ENCODE peak calls at places on chromosomes 12 and 14, in ten cellular contexts. One of them, this sample, is unnamed.
A peak's percentile ranks its signal among the peaks of the same experiment; 100 is the strongest.

GRCh38 chr14:20493634-20494033 is 11.7 kb upstream of the RNASE10 start:
- DNase-seq in hepatocyte: no peak
- DNase-seq in OCI-LY7: no peak
- DNase-seq in PC-9: no peak
- DNase-seq in astrocyte: no peak
- DNase-seq in mammary epithelial cell: no peak
- DNase-seq in PC-3: peak; percentile 45
- DNase-seq in neural progenitor cell: no peak
- DNase-seq in IMR-90: no peak
- DNase-seq in fibroblast of lung: no peak
- DNase-seq in this sample: no peak

GRCh38 chr14:92352158-92352985 is 29.4 kb downstream of the SLC24A4 start:
- DNase-seq in fibroblast of lung: peak; percentile 22
- DNase-seq in PC-9: no peak
- DNase-seq in neural progenitor cell: peak; percentile 53
- DNase-seq in OCI-LY7: peak; percentile 26
- DNase-seq in astrocyte: no peak
- DNase-seq in mammary epithelial cell: peak; percentile 4
- DNase-seq in hepatocyte: no peak
- DNase-seq in IMR-90: no peak
- DNase-seq in PC-3: peak; percentile 23
- DNase-seq in this sample: no peak

GRCh38 chr12:121776190-121777098 is 17.0 kb downstream of the RHOF start:
- DNase-seq in hepatocyte: peak; percentile 87
- DNase-seq in PC-3: peak; percentile 81
- DNase-seq in fibroblast of lung: peak; percentile 57
- DNase-seq in PC-9: peak; percentile 80
- DNase-seq in neural progenitor cell: peak; percentile 89
- DNase-seq in mammary epithelial cell: peak; percentile 40
- DNase-seq in IMR-90: peak; percentile 44
- DNase-seq in astrocyte: no peak
- DNase-seq in OCI-LY7: peak; percentile 85
- DNase-seq in this sample: no peak

GRCh38 chr14:103172921-103173320 is 49.7 kb downstream of the TNFAIP2 start:
- DNase-seq in IMR-90: no peak
- DNase-seq in OCI-LY7: no peak
- DNase-seq in PC-9: peak; percentile 67
- DNase-seq in neural progenitor cell: no peak
- DNase-seq in fibroblast of lung: no peak
- DNase-seq in mammary epithelial cell: no peak
- DNase-seq in astrocyte: no peak
- DNase-seq in hepatocyte: no peak
- DNase-seq in PC-3: peak; percentile 79
- DNase-seq in this sample: no peak

GRCh38 chr14:102027951-102028350 is 58.9 kb downstream of the HSP90AA1 start:
- DNase-seq in IMR-90: no peak
- DNase-seq in OCI-LY7: no peak
- DNase-seq in neural progenitor cell: no peak
- DNase-seq in fibroblast of lung: no peak
- DNase-seq in mammary epithelial cell: peak; percentile 28
- DNase-seq in astrocyte: no peak
- DNase-seq in hepatocyte: no peak
- DNase-seq in PC-3: peak; percentile 51
- DNase-seq in PC-9: no peak
- DNase-seq in this sample: no peak

GRCh38 chr12:12954361-12954760 is 2.4 kb upstream of the GPRC5D start:
- DNase-seq in IMR-90: peak; percentile 55
- DNase-seq in neural progenitor cell: no peak
- DNase-seq in hepatocyte: no peak
- DNase-seq in mammary epithelial cell: no peak
- DNase-seq in OCI-LY7: no peak
- DNase-seq in PC-3: no peak
- DNase-seq in PC-9: no peak
- DNase-seq in fibroblast of lung: no peak
- DNase-seq in astrocyte: peak; percentile 45
- DNase-seq in this sample: no peak

GRCh38 chr12:27899151-27899661 is 73.3 kb downstream of the PTHLH start:
- DNase-seq in fibroblast of lung: peak; percentile 99
- DNase-seq in mammary epithelial cell: peak; percentile 97
- DNase-seq in IMR-90: peak; percentile 100
- DNase-seq in neural progenitor cell: no peak
- DNase-seq in PC-9: no peak
- DNase-seq in astrocyte: peak; percentile 99
- DNase-seq in OCI-LY7: no peak
- DNase-seq in hepatocyte: peak; percentile 80
- DNase-seq in PC-3: peak; percentile 85
- DNase-seq in this sample: peak; percentile 55

GRCh38 chr12:104604070-104604994 is 147.6 kb downstream of the CHST11 start:
- DNase-seq in hepatocyte: peak; percentile 83
- DNase-seq in astrocyte: peak; percentile 97
- DNase-seq in IMR-90: peak; percentile 96
- DNase-seq in PC-3: peak; percentile 92
- DNase-seq in fibroblast of lung: peak; percentile 91
- DNase-seq in PC-9: peak; percentile 77
- DNase-seq in neural progenitor cell: no peak
- DNase-seq in OCI-LY7: peak; percentile 88
- DNase-seq in mammary epithelial cell: peak; percentile 94
- DNase-seq in this sample: peak; percentile 93

GRCh38 chr12:124523071-124523470 is 44.3 kb downstream of the NCOR2 start:
- DNase-seq in PC-3: no peak
- DNase-seq in mammary epithelial cell: peak; percentile 69
- DNase-seq in fibroblast of lung: no peak
- DNase-seq in IMR-90: no peak
- DNase-seq in hepatocyte: no peak
- DNase-seq in astrocyte: no peak
- DNase-seq in neural progenitor cell: no peak
- DNase-seq in OCI-LY7: no peak
- DNase-seq in PC-9: no peak
- DNase-seq in this sample: no peak

GRCh38 chr14:84825481-84825880 is 704.5 kb upstream of the FLRT2 start:
- DNase-seq in PC-3: peak; percentile 69
- DNase-seq in IMR-90: peak; percentile 13
- DNase-seq in fibroblast of lung: peak; percentile 11
- DNase-seq in hepatocyte: no peak
- DNase-seq in OCI-LY7: no peak
- DNase-seq in PC-9: no peak
- DNase-seq in mammary epithelial cell: peak; percentile 63
- DNase-seq in neural progenitor cell: no peak
- DNase-seq in astrocyte: peak; percentile 56
- DNase-seq in this sample: peak; percentile 74

GRCh38 chr14:99562848-99563748 is 40.9 kb downstream of the CCDC85C start:
- DNase-seq in fibroblast of lung: peak; percentile 72
- DNase-seq in astrocyte: peak; percentile 81
- DNase-seq in OCI-LY7: no peak
- DNase-seq in neural progenitor cell: peak; percentile 97
- DNase-seq in PC-3: peak; percentile 87
- DNase-seq in PC-9: peak; percentile 78
- DNase-seq in hepatocyte: peak; percentile 90
- DNase-seq in IMR-90: peak; percentile 65
- DNase-seq in mammary epithelial cell: peak; percentile 47
- DNase-seq in this sample: no peak

GRCh38 chr12:58225067-58225877 is 283.9 kb downstream of the ATP23 start:
- DNase-seq in PC-3: no peak
- DNase-seq in mammary epithelial cell: no peak
- DNase-seq in neural progenitor cell: no peak
- DNase-seq in OCI-LY7: no peak
- DNase-seq in fibroblast of lung: peak; percentile 26
- DNase-seq in IMR-90: no peak
- DNase-seq in hepatocyte: no peak
- DNase-seq in astrocyte: no peak
- DNase-seq in PC-9: no peak
- DNase-seq in this sample: no peak

GRCh38 chr12:65923228-65923627 is 98.9 kb downstream of the HMGA2 start:
- DNase-seq in PC-9: no peak
- DNase-seq in PC-3: no peak
- DNase-seq in hepatocyte: no peak
- DNase-seq in fibroblast of lung: no peak
- DNase-seq in mammary epithelial cell: no peak
- DNase-seq in neural progenitor cell: no peak
- DNase-seq in astrocyte: no peak
- DNase-seq in OCI-LY7: peak; percentile 3
- DNase-seq in IMR-90: no peak
- DNase-seq in this sample: no peak
- TF ChIP-seq CTCF in PC-9: no peak
- TF ChIP-seq CTCF in PC-3: peak; percentile 37
- TF ChIP-seq CTCF in hepatocyte: no peak
- TF ChIP-seq CTCF in fibroblast of lung: no peak
- TF ChIP-seq CTCF in mammary epithelial cell: peak; percentile 10
- TF ChIP-seq CTCF in neural progenitor cell: peak; percentile 18
- TF ChIP-seq CTCF in astrocyte: no peak
- TF ChIP-seq CTCF in OCI-LY7: peak; percentile 32
- TF ChIP-seq CTCF in IMR-90: peak; percentile 10
- TF ChIP-seq CTCF in this sample: no peak

DNA sequence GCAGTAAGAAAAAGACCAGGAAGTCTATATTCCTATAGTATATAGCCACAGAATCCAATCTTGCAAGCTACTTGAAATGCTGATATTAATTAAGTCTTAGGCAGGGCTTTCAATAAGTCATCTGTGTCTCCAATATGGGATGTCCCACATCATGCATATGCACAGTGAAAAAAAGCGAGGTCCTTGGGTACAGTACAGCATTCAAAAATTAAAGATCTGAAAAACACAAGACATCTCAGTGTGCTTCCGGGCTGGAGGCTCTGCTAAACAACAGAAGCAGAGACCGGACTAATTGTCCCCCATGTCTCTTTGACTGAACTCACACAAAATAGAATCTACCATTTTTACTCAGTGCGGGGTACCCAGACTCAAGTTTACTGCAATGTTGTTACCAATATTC is 156.0 kb downstream of the DAD1 start:
- DNase-seq in hepatocyte: no peak
- DNase-seq in OCI-LY7: peak; percentile 84
- DNase-seq in neural progenitor cell: no peak
- DNase-seq in IMR-90: no peak
- DNase-seq in PC-3: no peak
- DNase-seq in astrocyte: no peak
- DNase-seq in mammary epithelial cell: no peak
- DNase-seq in PC-9: no peak
- DNase-seq in fibroblast of lung: no peak
- DNase-seq in this sample: no peak
- H3K4me2 ChIP-seq in hepatocyte: no peak overlapping the region
- H3K4me2 ChIP-seq in OCI-LY7: peak overlapping the region; percentile 98
- H3K4me2 ChIP-seq in neural progenitor cell: no peak overlapping the region
- H3K4me2 ChIP-seq in IMR-90: no peak overlapping the region
- H3K4me2 ChIP-seq in PC-3: peak overlapping the region; percentile 18
- H3K4me2 ChIP-seq in astrocyte: peak overlapping the region; percentile 51
- H3K4me2 ChIP-seq in mammary epithelial cell: no peak overlapping the region
- H3K4me2 ChIP-seq in PC-9: peak overlapping the region; percentile 66
- H3K4me2 ChIP-seq in fibroblast of lung: no peak overlapping the region
- H3K4me2 ChIP-seq in this sample: peak overlapping the region; percentile 22

GRCh38 chr12:14995583-14996425 is 23.0 kb downstream of the PDE6H start:
- DNase-seq in astrocyte: peak; percentile 58
- DNase-seq in PC-3: peak; percentile 54
- DNase-seq in fibroblast of lung: peak; percentile 86
- DNase-seq in IMR-90: peak; percentile 79
- DNase-seq in mammary epithelial cell: peak; percentile 29
- DNase-seq in neural progenitor cell: peak; percentile 63
- DNase-seq in PC-9: no peak
- DNase-seq in hepatocyte: peak; percentile 70
- DNase-seq in OCI-LY7: peak; percentile 81
- DNase-seq in this sample: peak; percentile 23

GRCh38 chr12:14993537-14994266 is 20.9 kb downstream of the PDE6H start:
- DNase-seq in neural progenitor cell: no peak
- DNase-seq in mammary epithelial cell: no peak
- DNase-seq in PC-3: peak; percentile 25
- DNase-seq in IMR-90: peak; percentile 68
- DNase-seq in PC-9: no peak
- DNase-seq in astrocyte: peak; percentile 62
- DNase-seq in OCI-LY7: peak; percentile 49
- DNase-seq in fibroblast of lung: peak; percentile 19
- DNase-seq in hepatocyte: peak; percentile 18
- DNase-seq in this sample: no peak

GRCh38 chr12:14993117-14993516 is 20.3 kb downstream of the PDE6H start:
- DNase-seq in IMR-90: peak; percentile 28
- DNase-seq in PC-9: no peak
- DNase-seq in PC-3: no peak
- DNase-seq in OCI-LY7: no peak
- DNase-seq in mammary epithelial cell: no peak
- DNase-seq in astrocyte: peak; percentile 24
- DNase-seq in hepatocyte: no peak
- DNase-seq in fibroblast of lung: no peak
- DNase-seq in neural progenitor cell: no peak
- DNase-seq in this sample: no peak

GRCh38 chr12:14997998-14998397 is 25.2 kb downstream of the PDE6H start:
- DNase-seq in PC-3: no peak
- DNase-seq in hepatocyte: no peak
- DNase-seq in IMR-90: no peak
- DNase-seq in mammary epithelial cell: no peak
- DNase-seq in OCI-LY7: no peak
- DNase-seq in PC-9: no peak
- DNase-seq in neural progenitor cell: no peak
- DNase-seq in fibroblast of lung: no peak
- DNase-seq in astrocyte: no peak
- DNase-seq in this sample: no peak

DNA sequence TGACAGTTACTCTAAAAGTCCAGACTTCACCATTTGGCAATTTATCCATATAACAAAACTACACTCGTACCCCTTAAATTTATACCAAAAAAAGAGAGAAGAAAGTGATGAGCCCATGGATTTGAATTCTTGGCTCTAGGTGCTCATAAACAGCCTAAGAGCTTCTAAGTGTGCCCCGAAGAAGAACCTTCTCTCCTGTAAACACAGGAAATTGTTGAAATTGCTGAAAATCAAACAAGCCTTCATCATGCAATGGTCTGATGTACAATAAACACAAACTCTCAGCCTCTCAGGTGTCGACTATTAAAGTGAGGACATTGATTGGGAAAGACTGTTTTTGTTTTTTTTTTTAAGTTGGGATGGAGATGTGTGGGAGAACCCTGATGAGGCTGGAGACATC is 21.8 kb downstream of the PDE6H start:
- DNase-seq in IMR-90: peak; percentile 17
- DNase-seq in OCI-LY7: no peak
- DNase-seq in astrocyte: peak; percentile 2
- DNase-seq in fibroblast of lung: no peak
- DNase-seq in mammary epithelial cell: no peak
- DNase-seq in neural progenitor cell: no peak
- DNase-seq in hepatocyte: no peak
- DNase-seq in PC-3: no peak
- DNase-seq in PC-9: no peak
- DNase-seq in this sample: no peak
- H2AFZ ChIP-seq in IMR-90: no peak overlapping the region
- H2AFZ ChIP-seq in OCI-LY7: peak overlapping the region; percentile 66
- H2AFZ ChIP-seq in astrocyte: no peak overlapping the region
- H2AFZ ChIP-seq in fibroblast of lung: no peak overlapping the region
- H2AFZ ChIP-seq in mammary epithelial cell: no peak overlapping the region
- H2AFZ ChIP-seq in neural progenitor cell: no peak overlapping the region
- H2AFZ ChIP-seq in hepatocyte: no peak overlapping the region
- H2AFZ ChIP-seq in PC-3: no peak overlapping the region
- H2AFZ ChIP-seq in PC-9: no peak overlapping the region
- H2AFZ ChIP-seq in this sample: no peak overlapping the region

DNA sequence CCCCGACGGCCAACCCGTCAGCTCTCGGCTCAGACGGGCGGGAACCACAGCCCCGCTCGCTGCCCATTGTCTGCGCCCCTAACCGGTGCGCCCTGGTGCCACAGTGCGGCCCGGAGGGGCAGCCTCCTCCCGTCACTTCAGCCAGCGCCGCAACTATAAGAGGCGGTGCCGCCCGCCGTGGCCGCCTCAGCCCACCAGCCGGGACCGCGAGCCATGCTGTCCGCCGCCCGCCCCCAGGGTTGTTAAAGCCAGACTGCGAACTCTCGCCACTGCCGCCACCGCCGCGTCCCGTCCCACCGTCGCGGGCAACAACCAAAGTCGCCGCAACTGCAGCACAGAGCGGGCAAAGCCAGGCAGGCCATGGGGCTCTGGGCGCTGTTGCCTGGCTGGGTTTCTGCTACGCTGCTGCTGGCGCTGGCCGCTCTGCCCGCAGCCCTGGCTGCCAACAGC is at the start of gene WNT1:
- DNase-seq in fibroblast of lung: no peak
- DNase-seq in hepatocyte: no peak
- DNase-seq in OCI-LY7: no peak
- DNase-seq in mammary epithelial cell: no peak
- DNase-seq in astrocyte: no peak
- DNase-seq in IMR-90: no peak
- DNase-seq in PC-3: no peak
- DNase-seq in neural progenitor cell: peak; percentile 41
- DNase-seq in PC-9: no peak
- DNase-seq in this sample: no peak
- TF ChIP-seq CTCF in fibroblast of lung: no peak
- TF ChIP-seq CTCF in hepatocyte: no peak
- TF ChIP-seq CTCF in OCI-LY7: peak; percentile 51
- TF ChIP-seq CTCF in mammary epithelial cell: no peak
- TF ChIP-seq CTCF in astrocyte: no peak
- TF ChIP-seq CTCF in IMR-90: no peak
- TF ChIP-seq CTCF in PC-3: peak; percentile 33
- TF ChIP-seq CTCF in neural progenitor cell: no peak
- TF ChIP-seq CTCF in PC-9: no peak
- TF ChIP-seq CTCF in this sample: no peak